ENCODE peak calls at places on chromosomes 7 and 10, in five cellular contexts. Q is psoas muscle, U is GM23338, N is mammary epithelial cell, A is upper lobe of right lung. D is an unnamed sample. For H3K4me1, the result is how much of the 10 kb centered on the place peaks cover.

GRCh38 chr7:98374285-98374680 is 26.6 kb downstream of the BAIAP2L1 start:
- DNase-seq in U (no peak), N (no peak), Q (no peak), A (no peak), D (no peak)

GRCh38 chr10:85978566-85979358 is 387.8 kb downstream of the GRID1 start:
- DNase-seq in N (peak), Q (no peak), U (no peak), A (no peak), D (no peak)

GRCh38 chr10:104350146-104350635 is 3.4 kb upstream of the CFAP58 start:
- DNase-seq in A (no peak), N (peak), Q (no peak), U (peak), D (no peak)

GRCh38 chr10:44898665-44899064 is 12.5 kb upstream of the TMEM72 start:
- DNase-seq in Q (no peak), N (no peak), U (no peak), A (no peak), D (no peak)

GRCh38 chr10:71846816-71847215 is 4.2 kb downstream of the PSAP start:
- DNase-seq in U (no peak), N (no peak), A (peak), Q (no peak), D (no peak)

GRCh38 chr7:43784030-43785001 is 25.8 kb downstream of the BLVRA start:
- DNase-seq in N (no peak), Q (no peak), U (no peak), A (peak), D (no peak)

GRCh38 chr10:95457319-95457886 is 103.8 kb downstream of the SORBS1 start:
- DNase-seq in Q (no peak), N (no peak), U (no peak), A (no peak), D (no peak)

GRCh38 chr7:44282601-44283171 is 42.7 kb downstream of the CAMK2B start:
- DNase-seq in A (peak), Q (peak), N (no peak), U (no peak), D (no peak)

DNA sequence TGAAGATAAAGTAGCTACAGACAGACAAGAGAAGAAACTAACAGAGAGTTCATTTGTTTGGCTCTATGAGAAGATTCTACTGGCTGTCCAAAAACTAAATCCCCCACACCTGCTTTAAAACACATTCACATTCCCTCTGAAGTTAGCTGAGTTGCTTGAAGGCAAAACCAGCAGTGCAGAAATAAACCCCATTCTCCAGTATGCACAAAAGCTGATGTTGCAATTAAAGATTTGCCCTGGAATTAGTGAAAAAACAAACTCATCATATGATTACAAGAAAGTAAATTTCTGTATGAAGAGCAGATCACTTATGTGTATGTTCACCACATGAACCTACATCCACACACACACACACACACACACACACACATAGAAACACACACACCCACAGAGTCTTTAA is 9.3 kb upstream of the CAV1 start:
- DNase-seq in A (no peak), U (no peak), N (no peak), Q (no peak), D (no peak)
- H3K27ac ChIP-seq in A (no peak), U (no peak), N (no peak), Q (no peak), D (no peak)

DNA sequence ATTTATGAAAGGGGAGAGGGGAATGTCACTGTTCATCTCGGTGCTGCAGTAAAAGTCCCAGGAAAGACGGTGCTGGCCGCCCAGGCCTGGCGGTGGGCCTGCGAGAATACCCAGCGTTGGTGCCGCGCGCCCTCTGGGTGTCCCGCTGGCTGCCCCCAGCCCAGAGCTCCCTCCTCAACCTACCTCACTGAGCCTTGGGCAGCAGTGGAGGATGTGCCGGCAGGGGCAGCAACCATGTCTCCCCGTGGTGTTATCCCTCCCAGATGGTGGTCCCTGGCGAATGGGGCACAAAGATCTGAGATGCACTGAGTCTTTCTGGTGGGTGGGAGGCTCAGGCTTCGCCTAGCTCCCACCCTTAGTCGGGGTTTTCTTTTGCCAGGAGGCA is 9.4 kb upstream of the TLX1 start:
- DNase-seq in U (no peak), Q (no peak), N (no peak), A (no peak), D (no peak)
- H3K4me3 ChIP-seq in U (peak), Q (peak), N (no peak), A (peak), D (peak)

DNA sequence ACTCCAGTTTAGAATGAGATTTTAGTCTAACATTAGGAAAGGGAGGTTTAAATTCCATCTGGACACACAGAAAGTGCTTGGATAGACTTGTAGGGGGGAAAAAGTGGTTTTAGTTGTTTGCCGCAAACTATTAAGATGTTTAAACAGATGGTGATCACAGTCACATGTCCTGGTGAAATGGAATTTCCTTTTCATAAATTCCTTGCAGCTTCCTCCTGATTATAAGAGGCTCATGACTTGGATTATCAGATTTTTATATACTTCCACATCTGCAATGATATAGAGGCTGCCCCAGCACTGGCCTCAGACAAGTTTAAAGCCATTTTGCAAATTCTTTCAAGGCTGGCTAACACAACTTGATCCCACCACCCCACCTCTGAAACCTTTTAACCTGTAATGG is 106.4 kb upstream of the ARMC3 start:
- DNase-seq in U (no peak), A (no peak), N (no peak), Q (no peak), D (no peak)
- H3K4me1 ChIP-seq in U (under half), A (under half), N (under half), Q (under half), D (under half)

DNA sequence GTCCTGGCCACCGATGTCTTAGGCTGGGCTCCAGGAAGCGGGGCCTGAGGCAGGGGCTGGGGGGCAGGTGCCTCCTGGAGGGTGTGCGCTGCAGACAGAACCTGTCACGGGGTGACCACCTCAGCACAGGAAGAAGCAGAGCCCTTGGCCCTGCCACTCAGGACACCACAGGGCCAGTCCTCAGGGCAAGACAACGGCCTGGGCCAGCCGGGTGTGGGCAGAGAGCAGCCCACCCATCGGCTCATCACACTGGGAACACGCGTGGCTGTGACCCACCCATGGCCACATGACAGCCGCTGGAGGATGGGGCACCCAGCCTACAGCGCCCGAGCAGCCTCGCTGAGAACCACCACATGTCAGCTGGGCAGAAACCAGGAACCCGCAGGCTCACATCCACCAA is 5.9 kb upstream of the DIP2C start:
- DNase-seq in N (no peak), A (no peak), Q (no peak), U (no peak), D (no peak)
- H3K27ac ChIP-seq in N (no peak), A (no peak), Q (no peak), U (no peak), D (no peak)

GRCh38 chr10:132993271-132994260 is 51.2 kb upstream of the CFAP46 start:
- DNase-seq in A (no peak), U (no peak), Q (peak), N (no peak), D (no peak)

GRCh38 chr10:132992433-132993215 is 50.3 kb upstream of the CFAP46 start:
- DNase-seq in N (no peak), U (no peak), Q (no peak), A (no peak), D (no peak)

GRCh38 chr10:132995909-132996602 is 53.7 kb upstream of the CFAP46 start:
- DNase-seq in N (no peak), Q (no peak), A (no peak), U (no peak), D (no peak)

GRCh38 chr10:132994811-132995210 is 52.4 kb upstream of the CFAP46 start:
- DNase-seq in Q (no peak), U (no peak), N (no peak), A (no peak), D (no peak)

DNA sequence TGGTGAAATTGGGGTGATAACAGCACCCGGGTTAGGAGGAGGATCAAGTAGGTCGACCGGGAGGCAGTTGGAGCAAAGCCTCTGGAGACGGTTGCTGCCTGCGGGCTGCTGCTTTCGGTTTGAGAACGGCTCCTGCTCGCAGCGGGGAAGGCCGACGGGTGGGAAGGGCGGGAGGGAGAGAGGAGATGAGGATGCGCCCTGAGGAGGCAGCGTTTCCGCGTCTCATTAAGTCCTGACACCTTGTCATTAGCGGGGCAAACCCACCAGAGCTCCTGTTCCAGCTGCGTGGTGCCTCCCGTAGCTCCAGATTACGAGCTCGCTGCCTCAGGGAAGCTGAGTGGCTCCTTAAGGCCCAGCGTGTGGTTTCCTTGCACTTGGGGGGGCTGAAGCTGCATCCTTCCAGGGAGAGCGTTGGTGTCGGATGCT is 52.0 kb upstream of the CFAP46 start:
- DNase-seq in N (no peak), U (no peak), A (no peak), Q (peak), D (no peak)
- H3K4me3 ChIP-seq in N (no peak), U (no peak), A (peak), Q (peak), D (no peak)

DNA sequence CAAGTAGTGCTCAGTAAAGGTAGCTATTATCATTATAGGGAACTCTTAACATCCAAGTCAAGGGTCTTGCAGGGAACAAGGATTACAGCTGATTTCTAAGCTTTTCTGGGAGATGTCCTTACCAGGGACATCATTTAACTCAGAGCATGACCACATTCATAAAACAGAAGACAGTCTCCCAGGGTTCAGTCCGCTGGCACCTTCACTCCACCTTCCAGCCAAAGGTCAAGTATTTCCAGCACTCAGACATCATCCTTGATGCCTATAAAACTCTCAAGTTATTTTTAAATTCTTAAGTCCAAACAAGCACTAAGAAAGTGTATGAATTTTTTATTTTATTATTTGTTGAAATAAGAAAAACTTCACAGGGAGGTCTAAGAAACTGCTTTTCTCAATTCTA is 119.7 kb upstream of the KMT2E start:
- DNase-seq in A (no peak), N (no peak), U (no peak), Q (no peak), D (no peak)
- H3K4me1 ChIP-seq in A (under half), N (under half), U (under half), Q (under half), D (under half)

GRCh38 chr7:138325434-138325833 is 134.6 kb upstream of the TRIM24 start:
- DNase-seq in N (no peak), A (no peak), U (no peak), Q (no peak), D (no peak)

GRCh38 chr7:138324905-138325304 is 135.2 kb upstream of the TRIM24 start:
- DNase-seq in N (no peak), U (no peak), A (no peak), Q (no peak), D (no peak)

GRCh38 chr7:138328215-138328614 is 131.8 kb upstream of the TRIM24 start:
- DNase-seq in U (peak), N (no peak), Q (no peak), A (no peak), D (no peak)
- H3K27ac ChIP-seq in U (no peak), N (no peak), Q (no peak), A (no peak), D (no peak)

GRCh38 chr10:5691786-5692185 is 7.1 kb downstream of the TASOR2 start:
- DNase-seq in Q (no peak), A (no peak), N (peak), U (peak), D (no peak)

GRCh38 chr10:5685764-5686240 is 1.2 kb downstream of the TASOR2 start:
- DNase-seq in Q (no peak), N (no peak), U (no peak), A (no peak), D (no peak)

GRCh38 chr10:5684971-5685763 is 529 bp downstream of the TASOR2 start:
- DNase-seq in A (peak), U (peak), Q (peak), N (peak), D (peak)

GRCh38 chr10:5692476-5693358 is 8.1 kb downstream of the TASOR2 start:
- DNase-seq in A (peak), U (peak), N (peak), Q (peak), D (peak)

DNA sequence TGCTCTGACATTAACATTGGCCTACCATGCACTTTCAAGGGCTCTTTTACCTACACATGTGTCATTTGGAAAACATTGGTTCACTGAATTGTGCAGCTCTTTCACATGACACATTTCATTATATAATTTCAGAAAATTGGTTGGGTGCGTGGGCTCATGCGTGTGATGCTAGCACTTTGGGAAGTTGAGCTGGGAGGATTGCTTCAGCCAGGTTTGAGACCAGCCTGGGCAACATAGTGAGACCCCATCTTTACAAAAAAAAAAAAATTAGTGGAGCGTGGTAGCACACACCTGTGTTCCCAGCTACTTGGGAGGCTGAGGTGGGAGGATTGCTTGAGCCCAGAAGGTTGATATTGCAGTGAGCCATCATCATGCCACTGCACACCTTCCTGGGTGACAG is 3.9 kb downstream of the TASOR2 start:
- DNase-seq in U (no peak), A (no peak), Q (no peak), N (no peak), D (no peak)
- H3K4me3 ChIP-seq in U (no peak), A (no peak), Q (no peak), N (no peak), D (no peak)